ENCODE peak calls at places on chromosome 20, in eight cellular contexts. U is type B pancreatic cell; M is dorsolateral prefrontal cortex; K is endothelial cell; C is gastrocnemius medialis; W is WTC11; F is CD4-positive, alpha-beta T cell; X is IMR-90. P is an unnamed sample.

GRCh38 chr20:38726849-38727601 is 2.7 kb downstream of the SLC32A1 start:
- DNase-seq in U (peak), M (peak), K (peak), C (no peak), W (peak), F (peak), X (no peak), P (no peak)

GRCh38 chr20:32534661-32535240 is 50.4 kb downstream of the NOL4L start:
- DNase-seq in U (no peak), M (no peak), K (no peak), C (no peak), W (peak), F (peak), X (no peak), P (peak)

GRCh38 chr20:51413753-51414323 is 128.7 kb downstream of the NFATC2 start:
- DNase-seq in U (no peak), M (no peak), K (no peak), C (no peak), W (no peak), F (no peak), X (no peak), P (no peak)

GRCh38 chr20:57498425-57499400 is 26.2 kb downstream of the CTCFL start:
- DNase-seq in U (no peak), M (no peak), K (peak), C (no peak), W (peak), F (peak), X (peak), P (no peak)

GRCh38 chr20:6122111-6122872 is 538 bp downstream of the FERMT1 start:
- DNase-seq in U (no peak), M (no peak), K (no peak), C (no peak), W (peak), F (no peak), X (peak), P (no peak)

GRCh38 chr20:54167909-54168872 is 5.6 kb downstream of the CYP24A1 start:
- DNase-seq in U (no peak), M (no peak), K (no peak), C (no peak), W (no peak), F (no peak), X (peak), P (no peak)

GRCh38 chr20:9498322-9498721 is 16.1 kb upstream of the LAMP5 start:
- DNase-seq in U (no peak), M (no peak), K (no peak), C (no peak), W (no peak), F (no peak), X (peak), P (no peak)

GRCh38 chr20:45279992-45280391 is 25.6 kb upstream of the SLPI start:
- DNase-seq in U (no peak), M (no peak), K (no peak), C (no peak), W (no peak), F (no peak), X (no peak), P (no peak)

GRCh38 chr20:32762754-32763201 is 593 bp downstream of the DNMT3B start:
- DNase-seq in U (no peak), M (no peak), K (peak), C (no peak), W (no peak), F (no peak), X (no peak), P (no peak)

GRCh38 chr20:58891076-58891685 is 38.7 kb downstream of the GNAS start:
- DNase-seq in U (peak), M (peak), K (peak), C (peak), W (peak), F (peak), X (peak), P (peak)

GRCh38 chr20:58892932-58893224 is 40.4 kb downstream of the GNAS start:
- DNase-seq in U (no peak), M (no peak), K (no peak), C (no peak), W (no peak), F (no peak), X (no peak), P (no peak)

GRCh38 chr20:58893355-58894151 is 41.0 kb downstream of the GNAS start:
- DNase-seq in U (no peak), M (no peak), K (no peak), C (no peak), W (no peak), F (no peak), X (peak), P (no peak)

GRCh38 chr20:58891686-58892125 is 39.2 kb downstream of the GNAS start:
- DNase-seq in U (no peak), M (no peak), K (no peak), C (no peak), W (peak), F (peak), X (no peak), P (peak)

GRCh38 chr20:58892126-58892931 is 39.8 kb downstream of the GNAS start:
- DNase-seq in U (peak), M (peak), K (peak), C (peak), W (peak), F (peak), X (peak), P (peak)
- TF ChIP-seq CTCF in U (no peak), M (no peak), K (no peak), C (peak), W (no peak), F (no peak), X (no peak), P (no peak)

GRCh38 chr20:47256665-47257236 is 99.7 kb downstream of the ZMYND8 start:
- DNase-seq in U (no peak), M (no peak), K (no peak), C (no peak), W (no peak), F (no peak), X (peak), P (no peak)
- TF ChIP-seq CTCF in U (no peak), M (no peak), K (no peak), C (no peak), W (no peak), F (no peak), X (no peak), P (no peak)

GRCh38 chr20:19251958-19252669 is 39.7 kb downstream of the SLC24A3 start:
- DNase-seq in U (peak), M (no peak), K (no peak), C (no peak), W (no peak), F (no peak), X (no peak), P (no peak)

GRCh38 chr20:19251506-19251905 is 39.1 kb downstream of the SLC24A3 start:
- DNase-seq in U (peak), M (no peak), K (no peak), C (no peak), W (no peak), F (no peak), X (no peak), P (no peak)

GRCh38 chr20:19252670-19253120 is 40.3 kb downstream of the SLC24A3 start:
- DNase-seq in U (no peak), M (no peak), K (no peak), C (no peak), W (no peak), F (no peak), X (no peak), P (peak)

GRCh38 chr20:19253316-19253715 is 40.9 kb downstream of the SLC24A3 start:
- DNase-seq in U (no peak), M (no peak), K (no peak), C (no peak), W (no peak), F (no peak), X (no peak), P (no peak)

DNA sequence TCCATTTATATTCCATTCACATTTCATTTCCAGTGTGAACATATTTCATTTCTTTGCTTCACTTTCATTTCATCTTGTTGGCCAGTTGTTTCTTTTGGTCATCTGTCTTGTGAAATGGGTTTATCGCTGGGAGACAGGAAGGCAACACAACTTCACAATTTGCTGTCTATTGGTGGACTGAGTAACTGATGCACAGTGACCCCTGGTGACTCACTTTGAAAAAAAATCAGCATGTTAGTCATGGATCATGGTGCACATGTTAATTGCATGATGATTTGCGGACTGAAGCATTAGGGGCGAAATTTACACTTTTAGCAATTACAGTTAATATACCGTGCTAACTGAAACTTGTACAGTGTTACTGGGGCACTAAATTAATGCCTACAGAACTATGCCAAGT is 37.1 kb downstream of the SLC24A3 start:
- DNase-seq in U (no peak), M (no peak), K (no peak), C (no peak), W (no peak), F (no peak), X (peak), P (no peak)
- TF ChIP-seq CTCF in U (no peak), M (no peak), K (no peak), C (no peak), W (no peak), F (no peak), X (no peak), P (no peak)

DNA sequence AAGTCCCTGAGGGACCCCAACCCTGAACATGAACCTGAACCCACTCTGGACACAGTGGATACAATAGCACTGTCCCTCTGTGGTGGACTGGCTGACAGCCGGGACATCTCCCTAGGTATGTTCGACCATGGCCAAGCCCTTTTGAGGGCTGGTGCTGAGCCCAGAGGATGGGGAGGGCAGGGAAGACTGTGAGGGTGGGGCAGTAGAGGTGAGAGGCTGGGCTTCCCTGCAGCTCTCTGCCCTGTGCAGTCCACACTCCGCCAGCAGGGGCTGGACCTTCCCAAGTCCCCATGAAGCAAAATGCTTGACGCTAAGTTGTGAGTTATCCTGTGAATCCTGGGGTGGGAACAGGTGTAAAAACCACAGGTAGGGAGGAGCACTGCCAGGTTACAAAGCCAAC is 11.5 kb downstream of the LPIN3 start:
- DNase-seq in U (no peak), M (no peak), K (no peak), C (no peak), W (no peak), F (no peak), X (no peak), P (no peak)
- TF ChIP-seq CTCF in U (peak), M (no peak), K (peak), C (no peak), W (no peak), F (no peak), X (no peak), P (no peak)

GRCh38 chr20:2089447-2089846 is 12.2 kb upstream of the STK35 start:
- DNase-seq in U (no peak), M (no peak), K (no peak), C (no peak), W (no peak), F (no peak), X (no peak), P (no peak)

GRCh38 chr20:2093883-2094282 is 7.7 kb upstream of the STK35 start:
- DNase-seq in U (no peak), M (no peak), K (no peak), C (no peak), W (no peak), F (no peak), X (no peak), P (no peak)

GRCh38 chr20:2088904-2089303 is 12.7 kb upstream of the STK35 start:
- DNase-seq in U (no peak), M (no peak), K (no peak), C (no peak), W (no peak), F (no peak), X (no peak), P (no peak)

GRCh38 chr20:2093200-2093781 is 8.3 kb upstream of the STK35 start:
- DNase-seq in U (no peak), M (no peak), K (peak), C (no peak), W (peak), F (peak), X (no peak), P (no peak)
- TF ChIP-seq CTCF in U (peak), M (no peak), K (peak), C (peak), W (peak), F (no peak), X (peak), P (peak)

GRCh38 chr20:20188647-20189046 is 136.3 kb downstream of the CFAP61 start:
- DNase-seq in U (no peak), M (no peak), K (no peak), C (no peak), W (no peak), F (no peak), X (no peak), P (no peak)

GRCh38 chr20:20184711-20185110 is 132.4 kb downstream of the CFAP61 start:
- DNase-seq in U (no peak), M (no peak), K (no peak), C (no peak), W (no peak), F (no peak), X (no peak), P (no peak)

GRCh38 chr20:20181322-20181721 is 129.0 kb downstream of the CFAP61 start:
- DNase-seq in U (no peak), M (no peak), K (no peak), C (no peak), W (no peak), F (no peak), X (no peak), P (no peak)

DNA sequence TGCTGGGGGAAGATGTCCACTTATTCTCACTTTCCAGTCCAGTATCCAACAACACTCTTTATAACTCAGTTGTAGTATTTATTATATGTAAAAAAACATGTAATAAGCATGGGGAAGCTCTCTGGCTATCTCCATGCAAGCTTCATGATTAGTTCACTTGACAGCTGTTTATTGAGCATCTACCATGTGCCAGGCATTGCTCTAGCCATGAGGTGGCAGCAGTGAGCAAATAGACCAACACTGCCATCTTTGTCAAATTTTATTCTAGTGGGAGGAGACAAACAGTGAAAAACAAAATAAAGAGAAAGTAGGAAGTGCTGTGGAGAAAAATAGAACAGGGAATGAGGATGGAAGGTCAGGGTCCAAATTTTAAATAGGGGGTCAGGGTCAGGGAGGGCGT is 131.8 kb downstream of the CFAP61 start:
- DNase-seq in U (no peak), M (no peak), K (no peak), C (no peak), W (peak), F (no peak), X (no peak), P (no peak)
- TF ChIP-seq CTCF in U (peak), M (no peak), K (no peak), C (peak), W (peak), F (no peak), X (peak), P (no peak)

DNA sequence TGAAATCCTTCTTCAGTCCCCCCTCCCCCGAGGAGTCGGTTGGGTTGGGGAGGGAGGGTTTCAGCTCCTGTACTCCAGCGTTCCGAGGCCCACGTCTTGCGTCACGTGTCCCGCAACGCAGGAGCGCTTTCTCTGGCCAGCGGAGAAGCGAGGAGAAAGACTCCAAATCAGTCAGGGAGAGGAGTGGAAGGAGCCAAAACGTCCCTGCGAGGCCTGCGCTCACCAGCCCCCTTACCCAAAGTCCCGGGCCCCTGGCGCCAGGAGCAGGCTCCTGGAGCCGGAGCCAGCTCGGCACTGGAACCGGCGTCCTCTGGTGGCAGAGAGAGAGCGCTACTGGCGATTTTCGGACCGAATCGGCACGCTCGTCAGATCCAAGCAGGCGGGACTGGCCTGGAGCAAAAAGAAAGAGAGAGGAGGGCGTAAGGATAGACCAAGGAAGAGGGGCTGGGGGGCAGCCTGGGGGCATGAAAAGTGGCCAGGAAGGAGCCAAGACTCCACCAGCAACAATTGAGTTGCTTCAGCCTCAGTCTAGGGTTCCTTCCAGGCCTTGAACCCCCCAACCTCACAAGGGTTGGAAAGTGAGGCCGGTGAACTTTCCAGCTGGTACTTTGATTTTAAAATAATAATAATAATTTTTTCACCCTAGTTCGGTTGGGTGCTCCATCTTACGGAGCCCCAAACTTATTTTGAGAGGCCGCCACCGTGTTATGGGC is at the start of gene GNAS:
- DNase-seq in U (no peak), M (no peak), K (peak), C (no peak), W (peak), F (peak), X (peak), P (peak)
- TF ChIP-seq CTCF in U (peak), M (no peak), K (no peak), C (peak), W (peak), F (peak), X (peak), P (peak)

DNA sequence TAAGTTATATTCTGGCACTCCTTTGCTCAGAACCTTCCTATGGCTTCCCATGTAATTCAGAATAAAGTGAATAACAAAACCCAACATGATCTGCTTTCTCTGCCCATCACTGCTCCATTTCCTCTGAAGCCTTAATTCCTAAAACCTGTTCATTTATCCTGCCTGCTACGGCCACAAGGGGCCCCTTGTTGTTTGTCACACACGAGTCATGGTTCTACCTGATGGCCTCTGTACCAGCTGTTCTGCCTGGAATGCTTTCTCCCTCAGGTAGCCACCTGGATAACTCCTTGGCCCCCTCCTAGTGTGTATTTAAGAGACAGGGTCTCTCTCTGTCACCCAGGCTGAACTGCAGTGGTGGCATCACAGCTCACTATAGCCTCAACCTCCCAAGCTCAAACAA is 26.8 kb downstream of the ERGIC3 start:
- DNase-seq in U (no peak), M (no peak), K (no peak), C (no peak), W (peak), F (no peak), X (no peak), P (no peak)
- TF ChIP-seq CTCF in U (peak), M (no peak), K (peak), C (no peak), W (no peak), F (no peak), X (peak), P (no peak)

P was measured in lower lobe of right lung.